ENCODE peak calls at places on chromosomes 11 and 22, in seven cellular contexts. T is transverse colon, K is endothelial cell of umbilical vein, A is vagina, G is upper lobe of left lung, N is esophagus muscularis mucosa, S is breast epithelium. V is an unnamed sample. For H3K4me1, the result is how much of the 10 kb centered on the place peaks cover.

GRCh38 chr22:42132457-42132856 is 1.8 kb upstream of the CYP2D6 start:
- DNase-seq in N (no peak), G (no peak), S (no peak), A (no peak), T (no peak), K (no peak), V (no peak)

GRCh38 chr11:86745571-86745970 is 54.8 kb upstream of the PRSS23 start:
- DNase-seq in T (no peak), S (no peak), A (no peak), N (no peak), K (no peak), G (no peak), V (no peak)

GRCh38 chr22:38440747-38441350 is 14.2 kb downstream of the KCNJ4 start:
- DNase-seq in N (no peak), G (no peak), T (no peak), S (no peak), A (no peak), K (no peak), V (no peak)

GRCh38 chr11:923691-924405 is 1.8 kb upstream of the AP2A2 start:
- DNase-seq in K (no peak), A (no peak), N (no peak), S (no peak), T (no peak), G (no peak), V (no peak)

GRCh38 chr22:23305922-23306374 is 125.6 kb downstream of the BCR start:
- DNase-seq in S (no peak), K (peak), T (peak), G (no peak), N (no peak), A (no peak), V (peak)

GRCh38 chr11:11988862-11989261 is 19.6 kb downstream of the DKK3 start:
- DNase-seq in T (no peak), G (no peak), K (no peak), N (no peak), A (no peak), S (no peak), V (no peak)

GRCh38 chr22:23356094-23356493 is 175.8 kb downstream of the BCR start:
- DNase-seq in G (no peak), T (no peak), A (no peak), K (no peak), N (no peak), S (no peak), V (no peak)

GRCh38 chr11:120306519-120307242 is 18.4 kb upstream of the TLCD5 start:
- DNase-seq in T (peak), K (peak), G (no peak), A (no peak), N (no peak), S (no peak), V (peak)

GRCh38 chr11:86303257-86303656 is 1.2 kb downstream of the HIKESHI start:
- DNase-seq in K (peak), G (no peak), S (no peak), N (no peak), A (no peak), T (no peak), V (no peak)

GRCh38 chr11:66188580-66188979 is 79.9 kb upstream of the RAB1B start:
- DNase-seq in N (no peak), S (no peak), G (no peak), A (no peak), T (no peak), K (peak), V (no peak)

GRCh38 chr11:1022908-1023810 is 13.4 kb downstream of the MUC6 start:
- DNase-seq in N (no peak), A (no peak), S (no peak), G (no peak), T (no peak), K (no peak), V (no peak)

GRCh38 chr11:36373040-36374010 is 77.2 kb downstream of the PRR5L start:
- DNase-seq in N (no peak), T (no peak), G (no peak), K (no peak), S (no peak), A (no peak), V (no peak)

GRCh38 chr11:117083011-117083940 is 15.0 kb downstream of the SIK3 start:
- DNase-seq in A (no peak), T (no peak), S (no peak), N (no peak), G (no peak), K (no peak), V (no peak)

GRCh38 chr11:115087791-115088190 is 409.5 kb downstream of the NXPE2 start:
- DNase-seq in N (no peak), S (no peak), G (no peak), T (no peak), A (no peak), K (no peak), V (no peak)

GRCh38 chr22:40594924-40595323 is 41.6 kb downstream of the MRTFA start:
- DNase-seq in K (no peak), A (no peak), T (no peak), S (no peak), N (no peak), G (no peak), V (no peak)

DNA sequence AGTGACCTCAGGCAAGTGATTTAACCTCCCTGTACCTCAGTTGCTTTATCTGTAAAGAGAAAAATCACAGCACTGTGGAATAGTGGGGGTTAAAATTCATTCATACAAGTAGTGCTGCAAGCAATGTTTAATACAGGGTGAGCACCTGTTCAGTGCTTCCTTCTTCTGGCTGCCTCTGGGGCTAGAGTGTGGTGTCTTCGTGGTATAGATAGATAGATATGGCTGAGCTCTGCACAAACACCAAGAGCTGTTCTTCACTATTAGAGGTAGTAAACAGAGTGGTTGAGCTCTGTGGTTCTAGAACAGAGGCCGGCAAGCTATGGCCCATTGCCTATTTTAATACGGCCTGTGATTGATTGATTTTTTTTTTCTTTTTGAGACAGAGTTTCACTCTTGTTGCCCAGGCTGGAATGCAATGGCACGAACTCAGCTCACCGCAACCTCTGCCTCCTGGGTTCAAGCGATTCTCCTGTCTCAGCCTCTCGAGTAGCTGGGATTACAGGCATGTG is 32.9 kb downstream of the LIMK2 start:
- DNase-seq in G (no peak), S (no peak), A (no peak), T (no peak), N (no peak), K (no peak), V (no peak)
- H3K4me1 ChIP-seq in G (under half), S (under half), A (under half), T (under half), N (under half), K (half or more), V (half or more)

GRCh38 chr22:50613291-50613981 is 12.8 kb downstream of the MAPK8IP2 start:
- DNase-seq in S (peak), K (no peak), G (peak), A (no peak), T (peak), N (no peak), V (peak)
- TF ChIP-seq POLR2AphosphoS5 in S (no peak), K (no peak), G (no peak), A (no peak), T (peak), N (no peak), V (no peak)

DNA sequence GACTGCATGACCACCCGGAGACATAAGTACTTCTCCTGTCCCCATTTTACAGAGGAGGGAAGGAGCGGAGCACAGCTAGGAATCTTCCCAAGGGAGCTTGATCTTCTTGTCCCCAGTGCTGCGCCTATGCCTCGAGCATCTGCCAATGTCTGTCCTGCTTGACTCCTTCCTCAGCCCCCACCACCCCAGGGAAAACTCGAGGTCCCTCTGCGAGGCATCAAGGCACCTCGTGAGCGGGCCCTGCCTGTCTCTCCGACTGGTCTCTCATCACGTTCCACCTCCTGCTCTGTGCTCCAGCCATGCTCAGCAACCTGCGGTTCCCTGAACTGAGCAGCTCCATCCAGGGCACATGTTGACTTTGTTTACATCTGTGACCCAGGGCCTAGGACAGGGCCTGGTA is 2.5 kb downstream of the NCF4 start:
- DNase-seq in S (no peak), G (no peak), N (no peak), A (no peak), K (no peak), T (no peak), V (no peak)
- H3K4me1 ChIP-seq in S (under half), G (under half), N (under half), A (under half), K (under half), T (under half), V (under half)

GRCh38 chr11:112961146-112961668 is at the start of gene NCAM1:
- DNase-seq in G (peak), K (peak), S (no peak), A (no peak), N (no peak), T (peak), V (peak)
- TF ChIP-seq POLR2AphosphoS5 in G (no peak), K (no peak), S (no peak), A (peak), N (peak), T (peak), V (peak)

DNA sequence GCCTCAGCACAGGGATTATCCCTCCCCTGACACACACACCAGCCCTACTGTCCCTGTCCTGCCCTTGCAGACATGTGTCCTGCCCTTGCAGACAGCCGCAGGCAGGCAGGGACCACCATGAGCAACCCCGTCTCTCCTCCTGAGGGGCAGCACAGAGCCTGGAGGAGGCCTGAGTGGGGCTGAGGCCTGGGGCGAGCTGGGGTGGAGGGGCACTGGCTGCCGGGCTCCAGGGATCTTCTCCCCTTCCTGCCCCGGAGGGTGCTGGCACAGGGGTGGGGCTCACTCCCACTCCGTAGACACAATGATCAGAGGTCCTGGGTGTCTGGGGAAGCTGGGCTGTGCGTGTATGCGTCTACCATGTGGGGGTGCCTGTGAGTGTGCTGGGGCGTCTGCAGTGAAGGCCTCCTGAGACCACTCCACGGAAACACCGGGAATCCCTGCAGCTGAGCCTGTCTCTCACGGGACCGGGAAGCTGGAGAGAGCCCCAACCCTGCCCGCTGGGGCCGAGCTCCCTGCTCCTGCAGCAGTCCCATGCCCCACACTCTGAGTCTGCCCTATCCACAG is 549 bp downstream of the TSPAN32 start:
- DNase-seq in S (peak), G (peak), A (no peak), N (peak), K (no peak), T (no peak), V (no peak)
- H3K4me1 ChIP-seq in S (under half), G (half or more), A (under half), N (half or more), K (under half), T (under half), V (half or more)

GRCh38 chr11:112881461-112881860 is 79.8 kb upstream of the NCAM1 start:
- DNase-seq in A (no peak), K (no peak), N (no peak), T (peak), S (peak), G (peak), V (peak)
- TF ChIP-seq POLR2AphosphoS5 in A (peak), K (no peak), N (peak), T (peak), S (no peak), G (no peak), V (no peak)

GRCh38 chr22:36323855-36324331 is 63.9 kb downstream of the MYH9 start:
- DNase-seq in S (no peak), A (no peak), N (no peak), K (no peak), G (peak), T (no peak), V (no peak)
- H3K4me1 ChIP-seq in S (under half), A (half or more), N (half or more), K (half or more), G (half or more), T (half or more), V (half or more)

GRCh38 chr11:9535189-9535781 is 38.2 kb upstream of the WEE1 start:
- DNase-seq in S (peak), A (no peak), K (peak), T (peak), G (peak), N (peak), V (peak)
- TF ChIP-seq POLR2AphosphoS5 in S (peak), A (no peak), K (no peak), T (no peak), G (peak), N (peak), V (no peak)

DNA sequence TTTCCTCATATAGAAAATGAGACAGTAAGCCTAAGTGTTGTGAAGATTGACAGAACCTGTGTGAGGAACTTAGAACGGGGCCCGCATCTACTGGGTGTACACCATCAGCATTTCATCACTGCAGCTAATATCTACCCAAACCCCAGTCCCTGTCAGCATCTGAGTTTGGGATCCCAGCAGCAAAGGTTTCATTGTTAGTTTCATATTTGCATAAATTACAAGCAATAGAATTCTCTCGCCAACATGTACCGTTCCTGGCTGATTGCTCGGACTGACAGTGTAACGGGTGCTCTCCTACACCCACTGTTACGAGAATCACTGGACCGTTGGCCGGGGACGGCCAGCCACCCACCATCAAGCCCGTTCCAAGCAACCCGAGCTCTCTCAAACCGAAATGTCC is 10.4 kb upstream of the TMPRSS6 start:
- DNase-seq in G (no peak), K (no peak), A (no peak), T (no peak), N (no peak), S (no peak), V (no peak)
- H3K4me1 ChIP-seq in G (under half), K (under half), A (under half), T (under half), N (under half), S (under half), V (under half)

GRCh38 chr11:64355078-64355940 is 3.7 kb upstream of the RPS6KA4 start:
- DNase-seq in T (peak), G (peak), A (no peak), S (peak), N (no peak), K (peak), V (peak)
- TF ChIP-seq POLR2AphosphoS5 in T (no peak), G (peak), A (peak), S (no peak), N (peak), K (peak), V (peak)